ENCODE peak calls at places on chromosomes 3 and 15, in six cellular contexts. E, L, C, T, O and R are unnamed samples.

GRCh38 chr15:45732544-45733130 is 97.8 kb downstream of the SQOR start:
- DNase-seq in E (no peak), L (no peak), C (peak; percentile 39), T (no peak), O (no peak), R (peak; percentile 3)

GRCh38 chr3:98730338-98730737 is 32.8 kb upstream of the ST3GAL6 start:
- DNase-seq in E (no peak), L (no peak), C (no peak), T (peak; percentile 59), O (no peak), R (no peak)

GRCh38 chr3:39849992-39850706 is 40.7 kb downstream of the MYRIP start:
- DNase-seq in E (no peak), L (peak; percentile 72), C (no peak), T (no peak), O (no peak), R (peak; percentile 12)

GRCh38 chr3:107430214-107431047 is 53.2 kb downstream of the CCDC54 start:
- DNase-seq in E (peak; percentile 18), L (no peak), C (peak; percentile 29), T (peak; percentile 33), O (peak; percentile 23), R (peak; percentile 7)

GRCh38 chr15:70596354-70597055 is 166.9 kb downstream of the UACA start:
- DNase-seq in E (no peak), L (no peak), C (no peak), T (peak; percentile 89), O (no peak), R (peak; percentile 91)

GRCh38 chr15:29021901-29022300 is 136.1 kb downstream of the APBA2 start:
- DNase-seq in E (no peak), L (no peak), C (no peak), T (peak; percentile 58), O (no peak), R (no peak)

GRCh38 chr3:182294256-182294655 is 499.0 kb upstream of the ATP11B start:
- DNase-seq in E (no peak), L (no peak), C (no peak), T (no peak), O (no peak), R (no peak)

GRCh38 chr3:175956964-175957363 is 1097.8 kb downstream of the NAALADL2 start:
- DNase-seq in E (no peak), L (peak; percentile 22), C (no peak), T (no peak), O (no peak), R (no peak)

GRCh38 chr15:68450192-68450591 is 18.2 kb upstream of the ITGA11 start:
- DNase-seq in E (no peak), L (no peak), C (no peak), T (no peak), O (no peak), R (no peak)

GRCh38 chr15:66785637-66786036 is 83.6 kb downstream of the SMAD6 start:
- DNase-seq in E (no peak), L (no peak), C (no peak), T (peak; percentile 67), O (no peak), R (no peak)

GRCh38 chr15:74140445-74140761 is 10.0 kb downstream of the ISLR2 start:
- DNase-seq in E (no peak), L (no peak), C (no peak), T (no peak), O (no peak), R (no peak)

GRCh38 chr3:16132926-16133325 is 41.6 kb upstream of the GALNT15 start:
- DNase-seq in E (no peak), L (no peak), C (peak; percentile 25), T (no peak), O (peak; percentile 24), R (no peak)

GRCh38 chr3:42733501-42734262 is 31.1 kb upstream of the HHATL start:
- DNase-seq in E (peak; percentile 70), L (no peak), C (no peak), T (no peak), O (no peak), R (no peak)

GRCh38 chr3:69384379-69384778 is 1.5 kb downstream of the FRMD4B start:
- DNase-seq in E (no peak), L (no peak), C (no peak), T (no peak), O (no peak), R (no peak)
- H3K4me3 ChIP-seq in E (no peak overlapping the region), L (no peak overlapping the region), C (no peak overlapping the region), T (no peak overlapping the region), O (no peak overlapping the region), R (no peak overlapping the region)

GRCh38 chr3:72889310-72890165 is 1.7 kb downstream of the GXYLT2 start:
- DNase-seq in E (no peak), L (no peak), C (no peak), T (no peak), O (no peak), R (no peak)
- H3K4me3 ChIP-seq in E (no peak overlapping the region), L (no peak overlapping the region), C (no peak overlapping the region), T (peak overlapping the region; percentile 70), O (no peak overlapping the region), R (no peak overlapping the region)

DNA sequence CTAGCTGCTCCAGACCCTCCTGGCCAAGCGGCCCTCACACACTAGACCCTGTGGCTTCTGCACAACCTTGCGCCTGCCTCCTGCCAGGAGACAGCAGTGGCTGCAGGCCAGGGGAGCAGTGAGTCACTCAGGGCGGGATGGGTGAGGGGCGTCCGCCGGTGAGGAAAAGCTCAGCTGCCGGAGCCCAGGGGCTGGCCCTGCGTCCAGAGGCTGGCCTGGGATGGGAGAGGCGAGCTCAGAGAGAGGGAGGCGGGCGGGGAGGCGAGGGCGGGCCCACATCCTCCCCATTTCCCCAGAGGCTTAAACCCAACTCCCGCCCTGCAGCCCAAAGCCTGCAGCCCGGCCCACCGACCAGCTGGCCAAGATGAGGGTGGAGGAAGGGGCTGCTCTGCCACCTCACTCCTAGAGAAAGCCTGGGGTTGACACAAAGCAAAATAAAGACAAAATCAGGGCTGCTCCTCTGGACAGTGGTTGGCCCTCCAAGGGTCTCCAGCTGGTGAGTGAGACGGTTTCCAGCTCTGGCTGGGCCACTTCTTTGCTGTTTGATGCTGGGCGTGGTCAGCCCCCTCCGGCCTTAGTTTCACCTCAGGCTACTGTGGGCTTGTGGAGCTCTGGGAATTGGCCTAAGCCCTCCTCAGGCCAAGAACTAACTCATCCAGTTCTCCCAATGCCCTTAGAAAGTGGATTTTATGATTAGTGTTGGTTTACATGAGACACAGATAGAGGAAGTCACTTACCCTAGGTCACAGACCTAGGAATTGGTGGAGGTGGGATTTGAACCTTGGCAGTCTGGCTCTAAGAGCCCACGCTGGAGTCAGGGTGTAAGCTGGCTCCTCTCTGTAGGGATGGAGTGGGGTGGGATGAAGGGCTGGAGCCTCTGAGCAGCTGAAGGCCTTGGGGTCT is 50.6 kb downstream of the IQSEC1 start:
- DNase-seq in E (peak; percentile 91), L (no peak), C (peak; percentile 51), T (peak; percentile 80), O (peak; percentile 84), R (no peak)
- H3K4me3 ChIP-seq in E (no peak overlapping the region), L (no peak overlapping the region), C (peak overlapping the region; percentile 22), T (peak overlapping the region; percentile 17), O (no peak overlapping the region), R (no peak overlapping the region)

GRCh38 chr3:150080058-150080730 is 109.5 kb upstream of the PFN2 start:
- DNase-seq in E (peak; percentile 13), L (no peak), C (no peak), T (no peak), O (no peak), R (no peak)
- H3K4me3 ChIP-seq in E (no peak overlapping the region), L (no peak overlapping the region), C (no peak overlapping the region), T (no peak overlapping the region), O (no peak overlapping the region), R (no peak overlapping the region)

GRCh38 chr3:46580675-46581074 is 14.6 kb upstream of the LRRC2 start:
- DNase-seq in E (no peak), L (no peak), C (no peak), T (no peak), O (no peak), R (no peak)
- H3K4me3 ChIP-seq in E (peak overlapping the region; percentile 70), L (no peak overlapping the region), C (no peak overlapping the region), T (no peak overlapping the region), O (no peak overlapping the region), R (no peak overlapping the region)

GRCh38 chr3:52851348-52851747 is 16.5 kb upstream of the MUSTN1 start:
- DNase-seq in E (peak; percentile 90), L (peak; percentile 76), C (no peak), T (no peak), O (no peak), R (peak; percentile 25)

GRCh38 chr3:52847241-52847640 is 12.4 kb upstream of the MUSTN1 start:
- DNase-seq in E (no peak), L (no peak), C (no peak), T (no peak), O (no peak), R (no peak)

GRCh38 chr3:52848617-52849016 is 13.8 kb upstream of the MUSTN1 start:
- DNase-seq in E (no peak), L (no peak), C (no peak), T (peak; percentile 73), O (no peak), R (no peak)

GRCh38 chr3:52847726-52848125 is 12.9 kb upstream of the MUSTN1 start:
- DNase-seq in E (no peak), L (no peak), C (no peak), T (no peak), O (no peak), R (no peak)

GRCh38 chr3:52849656-52850055 is 14.8 kb upstream of the MUSTN1 start:
- DNase-seq in E (no peak), L (no peak), C (no peak), T (no peak), O (no peak), R (no peak)
- H3K4me3 ChIP-seq in E (no peak overlapping the region), L (no peak overlapping the region), C (no peak overlapping the region), T (no peak overlapping the region), O (no peak overlapping the region), R (no peak overlapping the region)

DNA sequence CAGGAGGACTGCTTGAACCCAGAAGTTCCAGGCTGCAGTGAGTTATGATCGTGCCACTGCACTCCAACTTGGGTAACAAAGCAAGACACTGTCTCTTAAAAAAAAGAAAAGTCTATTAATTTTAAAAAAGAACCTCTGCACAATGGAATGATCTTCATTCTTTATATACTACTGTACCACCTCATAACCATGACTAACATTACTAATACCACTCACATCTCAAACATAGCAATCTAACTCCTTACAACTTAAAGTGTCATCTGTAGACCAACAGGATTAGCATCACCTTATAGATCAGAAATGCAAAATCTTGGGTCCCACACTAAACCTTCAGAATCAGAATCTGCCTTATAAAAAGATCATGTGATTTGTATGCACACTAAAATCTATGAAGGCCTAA is 48.8 kb upstream of the MAP4 start:
- DNase-seq in E (no peak), L (no peak), C (no peak), T (no peak), O (no peak), R (no peak)
- H3K4me3 ChIP-seq in E (no peak overlapping the region), L (no peak overlapping the region), C (no peak overlapping the region), T (no peak overlapping the region), O (no peak overlapping the region), R (no peak overlapping the region)

GRCh38 chr3:126781889-126782491 is 78.0 kb downstream of the CHCHD6 start:
- DNase-seq in E (no peak), L (no peak), C (no peak), T (peak; percentile 14), O (peak; percentile 30), R (no peak)
- H3K4me3 ChIP-seq in E (no peak overlapping the region), L (no peak overlapping the region), C (no peak overlapping the region), T (no peak overlapping the region), O (no peak overlapping the region), R (no peak overlapping the region)